ENCODE peak calls at places on chromosomes 6 and 20, in nine cellular contexts. One of them, this sample, is unnamed.

GRCh38 chr20:44083220-44083933 is 103.6 kb downstream of the JPH2 start:
- DNase-seq in GM23338: no peak
- DNase-seq in fibroblast of lung: peak; percentile 17
- DNase-seq in A673: no peak
- DNase-seq in HCT116: peak; percentile 29
- DNase-seq in PC-9: peak; percentile 86
- DNase-seq in astrocyte: peak; percentile 72
- DNase-seq in neural progenitor cell: no peak
- DNase-seq in endothelial cell of umbilical vein: no peak
- DNase-seq in this sample: no peak

GRCh38 chr20:39935921-39936320 is 753.1 kb downstream of the MAFB start:
- DNase-seq in astrocyte: no peak
- DNase-seq in PC-9: no peak
- DNase-seq in fibroblast of lung: no peak
- DNase-seq in GM23338: no peak
- DNase-seq in HCT116: no peak
- DNase-seq in endothelial cell of umbilical vein: no peak
- DNase-seq in neural progenitor cell: no peak
- DNase-seq in A673: peak; percentile 9
- DNase-seq in this sample: no peak

GRCh38 chr6:44388135-44388487 is 605 bp downstream of the CDC5L start:
- DNase-seq in A673: no peak
- DNase-seq in HCT116: no peak
- DNase-seq in fibroblast of lung: no peak
- DNase-seq in astrocyte: no peak
- DNase-seq in PC-9: no peak
- DNase-seq in neural progenitor cell: no peak
- DNase-seq in endothelial cell of umbilical vein: no peak
- DNase-seq in GM23338: peak; percentile 20
- DNase-seq in this sample: peak; percentile 27

GRCh38 chr6:31060162-31060561 is 49.9 kb downstream of the MUC22 start:
- DNase-seq in GM23338: no peak
- DNase-seq in HCT116: no peak
- DNase-seq in PC-9: peak; percentile 89
- DNase-seq in astrocyte: no peak
- DNase-seq in A673: no peak
- DNase-seq in fibroblast of lung: no peak
- DNase-seq in endothelial cell of umbilical vein: no peak
- DNase-seq in neural progenitor cell: no peak
- DNase-seq in this sample: no peak

GRCh38 chr6:10268111-10268510 is 146.8 kb downstream of the TFAP2A start:
- DNase-seq in HCT116: no peak
- DNase-seq in neural progenitor cell: peak; percentile 76
- DNase-seq in fibroblast of lung: no peak
- DNase-seq in astrocyte: no peak
- DNase-seq in endothelial cell of umbilical vein: no peak
- DNase-seq in A673: no peak
- DNase-seq in PC-9: no peak
- DNase-seq in GM23338: peak; percentile 79
- DNase-seq in this sample: no peak

GRCh38 chr20:50415031-50415515 is 95.1 kb upstream of the PTPN1 start:
- DNase-seq in astrocyte: no peak
- DNase-seq in HCT116: peak; percentile 28
- DNase-seq in endothelial cell of umbilical vein: no peak
- DNase-seq in GM23338: no peak
- DNase-seq in fibroblast of lung: no peak
- DNase-seq in neural progenitor cell: no peak
- DNase-seq in PC-9: peak; percentile 98
- DNase-seq in A673: no peak
- DNase-seq in this sample: no peak

GRCh38 chr20:45985573-45985972 is 13.6 kb upstream of the ZNF335 start:
- DNase-seq in neural progenitor cell: no peak
- DNase-seq in endothelial cell of umbilical vein: no peak
- DNase-seq in astrocyte: no peak
- DNase-seq in HCT116: no peak
- DNase-seq in A673: no peak
- DNase-seq in GM23338: peak; percentile 21
- DNase-seq in PC-9: no peak
- DNase-seq in fibroblast of lung: no peak
- DNase-seq in this sample: no peak

GRCh38 chr6:160301341-160301740 is 42.7 kb upstream of the SLC22A2 start:
- DNase-seq in fibroblast of lung: no peak
- DNase-seq in astrocyte: no peak
- DNase-seq in endothelial cell of umbilical vein: no peak
- DNase-seq in PC-9: no peak
- DNase-seq in neural progenitor cell: no peak
- DNase-seq in GM23338: no peak
- DNase-seq in HCT116: no peak
- DNase-seq in A673: no peak
- DNase-seq in this sample: no peak

GRCh38 chr6:22613695-22614094 is 44.3 kb downstream of the HDGFL1 start:
- DNase-seq in astrocyte: peak; percentile 93
- DNase-seq in GM23338: no peak
- DNase-seq in A673: no peak
- DNase-seq in fibroblast of lung: peak; percentile 90
- DNase-seq in HCT116: no peak
- DNase-seq in endothelial cell of umbilical vein: peak; percentile 96
- DNase-seq in neural progenitor cell: no peak
- DNase-seq in PC-9: no peak
- DNase-seq in this sample: no peak

GRCh38 chr20:51801220-51801991 is 915 bp downstream of the SALL4 start:
- DNase-seq in HCT116: no peak
- DNase-seq in neural progenitor cell: peak; percentile 78
- DNase-seq in astrocyte: no peak
- DNase-seq in endothelial cell of umbilical vein: no peak
- DNase-seq in PC-9: no peak
- DNase-seq in fibroblast of lung: peak; percentile 7
- DNase-seq in A673: peak; percentile 47
- DNase-seq in GM23338: peak; percentile 61
- DNase-seq in this sample: no peak

GRCh38 chr20:51800132-51800721 is 2.1 kb downstream of the SALL4 start:
- DNase-seq in neural progenitor cell: peak; percentile 93
- DNase-seq in fibroblast of lung: peak; percentile 39
- DNase-seq in endothelial cell of umbilical vein: peak; percentile 62
- DNase-seq in GM23338: peak; percentile 94
- DNase-seq in A673: peak; percentile 82
- DNase-seq in HCT116: peak; percentile 35
- DNase-seq in PC-9: peak; percentile 62
- DNase-seq in astrocyte: no peak
- DNase-seq in this sample: no peak

GRCh38 chr20:51800769-51801219 is 1.5 kb downstream of the SALL4 start:
- DNase-seq in A673: peak; percentile 73
- DNase-seq in HCT116: no peak
- DNase-seq in PC-9: no peak
- DNase-seq in endothelial cell of umbilical vein: peak; percentile 24
- DNase-seq in fibroblast of lung: peak; percentile 15
- DNase-seq in GM23338: peak; percentile 51
- DNase-seq in neural progenitor cell: peak; percentile 56
- DNase-seq in astrocyte: no peak
- DNase-seq in this sample: no peak

GRCh38 chr20:51803157-51803854 is 985 bp upstream of the SALL4 start:
- DNase-seq in astrocyte: peak; percentile 66
- DNase-seq in fibroblast of lung: no peak
- DNase-seq in endothelial cell of umbilical vein: no peak
- DNase-seq in PC-9: peak; percentile 99
- DNase-seq in neural progenitor cell: no peak
- DNase-seq in GM23338: no peak
- DNase-seq in A673: no peak
- DNase-seq in HCT116: no peak
- DNase-seq in this sample: no peak

DNA sequence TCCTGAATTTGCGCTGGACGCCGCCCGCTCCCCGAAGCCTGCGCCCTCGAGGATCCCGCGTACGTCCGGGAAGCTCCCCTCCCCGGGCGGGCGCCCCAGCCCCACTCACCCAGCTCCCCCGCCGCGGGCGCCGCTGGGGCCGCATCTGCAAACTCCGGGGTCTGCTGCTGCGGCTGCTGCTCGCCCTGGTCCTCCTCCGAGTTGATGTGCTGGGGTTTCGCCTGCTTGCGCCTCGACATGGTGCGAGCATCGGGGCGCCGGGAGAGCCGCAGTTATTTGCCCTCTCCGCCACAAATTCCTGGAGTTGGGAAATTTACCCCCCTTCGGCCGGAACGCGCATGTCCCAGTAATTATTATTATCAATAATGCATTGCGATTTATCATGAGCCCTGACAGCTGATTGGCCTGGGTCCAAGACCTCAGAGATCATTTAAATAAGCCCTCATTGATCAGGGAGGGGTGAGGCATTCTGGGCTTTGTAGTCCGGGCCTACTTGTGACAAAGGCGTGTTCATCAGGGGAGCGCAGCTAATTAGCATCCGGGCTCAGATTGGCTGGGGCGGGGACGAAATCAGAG is at the start of gene SALL4:
- DNase-seq in GM23338: peak; percentile 99
- DNase-seq in neural progenitor cell: peak; percentile 97
- DNase-seq in astrocyte: peak; percentile 21
- DNase-seq in endothelial cell of umbilical vein: no peak
- DNase-seq in HCT116: no peak
- DNase-seq in fibroblast of lung: peak; percentile 11
- DNase-seq in PC-9: no peak
- DNase-seq in A673: peak; percentile 89
- DNase-seq in this sample: no peak
- TF ChIP-seq EZH2 in GM23338: no peak
- TF ChIP-seq EZH2 in neural progenitor cell: no peak
- TF ChIP-seq EZH2 in astrocyte: no peak
- TF ChIP-seq EZH2 in endothelial cell of umbilical vein: no peak
- TF ChIP-seq EZH2 in HCT116: no peak
- TF ChIP-seq EZH2 in fibroblast of lung: no peak
- TF ChIP-seq EZH2 in PC-9: no peak
- TF ChIP-seq EZH2 in A673: no peak
- TF ChIP-seq EZH2 in this sample: no peak

DNA sequence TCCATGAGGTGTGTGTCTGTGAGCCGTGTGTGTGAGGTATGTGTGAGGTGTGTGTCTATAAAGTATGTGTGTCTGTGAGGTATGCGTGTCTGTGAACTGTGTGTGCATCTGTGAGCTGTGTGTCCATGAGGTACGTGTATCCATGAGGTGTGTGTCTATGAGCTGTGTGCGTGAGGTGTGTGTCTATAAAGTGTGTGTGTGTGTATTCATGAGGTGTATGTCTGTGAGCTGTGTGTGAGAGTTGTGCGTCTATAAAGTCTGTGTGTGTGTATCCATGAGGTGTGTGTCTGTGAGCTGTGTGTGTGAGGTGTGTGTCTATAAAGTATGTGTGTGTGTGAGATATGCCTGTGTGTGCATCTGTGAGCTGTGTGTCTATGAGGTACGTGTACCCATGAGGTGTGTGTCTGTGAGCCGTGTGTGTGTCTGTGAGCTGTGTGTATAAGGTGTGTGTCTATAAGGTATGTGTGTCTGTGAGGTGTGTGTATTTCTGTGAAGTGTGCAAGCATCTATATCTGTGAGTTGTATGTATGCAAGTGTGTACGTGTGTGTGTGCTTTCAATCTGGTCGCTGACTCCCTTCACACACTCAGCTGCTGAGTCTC is 91.9 kb upstream of the FOXP4 start:
- DNase-seq in GM23338: no peak
- DNase-seq in astrocyte: no peak
- DNase-seq in PC-9: no peak
- DNase-seq in A673: no peak
- DNase-seq in HCT116: no peak
- DNase-seq in fibroblast of lung: no peak
- DNase-seq in neural progenitor cell: no peak
- DNase-seq in endothelial cell of umbilical vein: no peak
- DNase-seq in this sample: no peak
- TF ChIP-seq EZH2 in GM23338: no peak
- TF ChIP-seq EZH2 in astrocyte: no peak
- TF ChIP-seq EZH2 in PC-9: no peak
- TF ChIP-seq EZH2 in A673: no peak
- TF ChIP-seq EZH2 in HCT116: no peak
- TF ChIP-seq EZH2 in fibroblast of lung: no peak
- TF ChIP-seq EZH2 in neural progenitor cell: no peak
- TF ChIP-seq EZH2 in endothelial cell of umbilical vein: no peak
- TF ChIP-seq EZH2 in this sample: no peak

GRCh38 chr6:144295981-144296767 is 11.0 kb downstream of the UTRN start:
- DNase-seq in A673: no peak
- DNase-seq in neural progenitor cell: no peak
- DNase-seq in astrocyte: no peak
- DNase-seq in fibroblast of lung: no peak
- DNase-seq in GM23338: no peak
- DNase-seq in endothelial cell of umbilical vein: no peak
- DNase-seq in PC-9: no peak
- DNase-seq in HCT116: no peak
- DNase-seq in this sample: no peak
- TF ChIP-seq EZH2 in A673: no peak
- TF ChIP-seq EZH2 in neural progenitor cell: no peak
- TF ChIP-seq EZH2 in astrocyte: no peak
- TF ChIP-seq EZH2 in fibroblast of lung: no peak
- TF ChIP-seq EZH2 in GM23338: no peak
- TF ChIP-seq EZH2 in endothelial cell of umbilical vein: no peak
- TF ChIP-seq EZH2 in PC-9: no peak
- TF ChIP-seq EZH2 in HCT116: no peak
- TF ChIP-seq EZH2 in this sample: no peak

GRCh38 chr20:63032861-63033634 is 26.3 kb upstream of the BHLHE23 start:
- DNase-seq in fibroblast of lung: no peak
- DNase-seq in PC-9: no peak
- DNase-seq in A673: no peak
- DNase-seq in neural progenitor cell: peak; percentile 48
- DNase-seq in HCT116: no peak
- DNase-seq in endothelial cell of umbilical vein: no peak
- DNase-seq in astrocyte: no peak
- DNase-seq in GM23338: peak; percentile 76
- DNase-seq in this sample: peak; percentile 38

GRCh38 chr20:63037669-63038268 is 31.0 kb upstream of the BHLHE23 start:
- DNase-seq in endothelial cell of umbilical vein: no peak
- DNase-seq in GM23338: peak; percentile 24
- DNase-seq in HCT116: no peak
- DNase-seq in fibroblast of lung: no peak
- DNase-seq in astrocyte: no peak
- DNase-seq in PC-9: no peak
- DNase-seq in neural progenitor cell: no peak
- DNase-seq in A673: peak; percentile 64
- DNase-seq in this sample: no peak

GRCh38 chr20:63033635-63034510 is 27.1 kb upstream of the BHLHE23 start:
- DNase-seq in A673: no peak
- DNase-seq in endothelial cell of umbilical vein: no peak
- DNase-seq in fibroblast of lung: no peak
- DNase-seq in astrocyte: no peak
- DNase-seq in PC-9: no peak
- DNase-seq in GM23338: peak; percentile 37
- DNase-seq in HCT116: no peak
- DNase-seq in neural progenitor cell: no peak
- DNase-seq in this sample: no peak

GRCh38 chr20:63035284-63036185 is 28.8 kb upstream of the BHLHE23 start:
- DNase-seq in A673: no peak
- DNase-seq in astrocyte: no peak
- DNase-seq in GM23338: peak; percentile 1
- DNase-seq in PC-9: no peak
- DNase-seq in neural progenitor cell: no peak
- DNase-seq in HCT116: no peak
- DNase-seq in endothelial cell of umbilical vein: no peak
- DNase-seq in fibroblast of lung: no peak
- DNase-seq in this sample: no peak

DNA sequence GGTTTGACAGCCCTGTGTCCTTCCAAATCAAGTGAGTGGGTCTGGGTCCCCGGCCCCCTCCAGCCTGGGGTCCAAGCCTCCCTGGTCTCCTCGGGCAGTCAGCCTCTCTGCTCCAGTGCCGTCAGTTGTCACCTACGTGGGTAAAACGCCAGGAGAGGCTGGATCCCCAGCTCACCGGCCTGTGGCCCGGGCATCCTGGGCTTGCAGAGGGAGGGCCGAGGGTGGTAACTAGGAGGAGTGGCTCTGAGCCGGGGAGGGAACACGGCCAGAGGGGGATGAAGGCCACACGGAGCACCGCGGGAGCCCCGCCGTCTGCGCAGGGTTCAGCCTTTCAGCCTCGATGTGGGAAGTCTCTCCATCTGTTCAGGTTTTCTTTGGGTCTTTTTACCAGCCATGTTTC is 29.5 kb upstream of the BHLHE23 start:
- DNase-seq in endothelial cell of umbilical vein: no peak
- DNase-seq in PC-9: no peak
- DNase-seq in neural progenitor cell: no peak
- DNase-seq in astrocyte: no peak
- DNase-seq in HCT116: no peak
- DNase-seq in fibroblast of lung: no peak
- DNase-seq in GM23338: peak; percentile 58
- DNase-seq in A673: no peak
- DNase-seq in this sample: no peak
- TF ChIP-seq EZH2 in endothelial cell of umbilical vein: no peak
- TF ChIP-seq EZH2 in PC-9: no peak
- TF ChIP-seq EZH2 in neural progenitor cell: no peak
- TF ChIP-seq EZH2 in astrocyte: no peak
- TF ChIP-seq EZH2 in HCT116: no peak
- TF ChIP-seq EZH2 in fibroblast of lung: no peak
- TF ChIP-seq EZH2 in GM23338: no peak
- TF ChIP-seq EZH2 in A673: no peak
- TF ChIP-seq EZH2 in this sample: no peak